ENCODE peak calls at places on chromosomes 13 and 19, in four cellular contexts. J, L, O and K are unnamed samples.

GRCh38 chr13:100887729-100888151 is 213.1 kb upstream of the TMTC4 start:
- DNase-seq in J (no peak), O (no peak), L (no peak), K (no peak)

GRCh38 chr19:45200614-45201013 is 22.0 kb downstream of the BLOC1S3 start:
- DNase-seq in J (peak; percentile 30), O (no peak), L (peak; percentile 33), K (peak; percentile 32)

GRCh38 chr13:48000559-48001126 is 430 bp downstream of the SUCLA2 start:
- DNase-seq in L (peak; percentile 20), O (peak; percentile 26), J (no peak), K (no peak)

GRCh38 chr19:8566855-8567254 is 10.4 kb downstream of the MYO1F start:
- DNase-seq in J (no peak), O (no peak), L (no peak), K (no peak)

GRCh38 chr19:15508035-15508710 is at the start of gene CYP4F22:
- DNase-seq in J (no peak), L (peak; percentile 18), O (no peak), K (no peak)

GRCh38 chr13:20882206-20882605 is 20.3 kb downstream of the XPO4 start:
- DNase-seq in L (no peak), J (no peak), O (no peak), K (no peak)

GRCh38 chr13:37476874-37477273 is 121.7 kb downstream of the POSTN start:
- DNase-seq in L (no peak), J (no peak), O (no peak), K (no peak)

GRCh38 chr13:103275079-103275478 is 208.9 kb upstream of the SLC10A2 start:
- DNase-seq in J (no peak), O (no peak), L (no peak), K (no peak)

GRCh38 chr19:58218899-58219298 is 9.8 kb upstream of the ZNF544 start:
- DNase-seq in L (peak; percentile 31), O (no peak), J (no peak), K (no peak)

GRCh38 chr13:51267581-51267980 is 45.4 kb downstream of the FAM124A start:
- DNase-seq in L (no peak), J (no peak), O (no peak), K (no peak)

GRCh38 chr13:88051746-88052482 is 380.7 kb downstream of the SLITRK5 start:
- DNase-seq in L (no peak), J (no peak), O (no peak), K (no peak)

GRCh38 chr19:41531438-41532311 is 44.3 kb upstream of the CEACAM21 start:
- DNase-seq in L (peak; percentile 75), J (peak; percentile 79), O (peak; percentile 87), K (no peak)

GRCh38 chr19:18488838-18489626 is 32.8 kb downstream of the ELL start:
- DNase-seq in J (no peak), L (peak; percentile 65), O (no peak), K (no peak)

GRCh38 chr13:23871616-23872220 is 17.5 kb downstream of the MIPEP start:
- DNase-seq in L (no peak), J (no peak), O (no peak), K (no peak)

GRCh38 chr19:46376241-46377153 is 29.6 kb downstream of the PPP5C start:
- DNase-seq in J (no peak), L (no peak), O (no peak), K (no peak)

GRCh38 chr19:46372901-46373572 is 26.1 kb downstream of the PPP5C start:
- DNase-seq in O (no peak), L (no peak), J (no peak), K (no peak)

GRCh38 chr19:46373573-46374359 is 26.9 kb downstream of the PPP5C start:
- DNase-seq in O (peak; percentile 83), J (no peak), L (no peak), K (no peak)

GRCh38 chr19:46371371-46371901 is 24.5 kb downstream of the PPP5C start:
- DNase-seq in L (no peak), J (no peak), O (no peak), K (no peak)

GRCh38 chr19:46374526-46375475 is 27.9 kb downstream of the PPP5C start:
- DNase-seq in J (no peak), O (no peak), L (no peak), K (no peak)
- H3K27ac ChIP-seq in J (peak overlapping the region; percentile 64), O (peak overlapping the region; percentile 75), L (no peak overlapping the region), K (no peak overlapping the region)

GRCh38 chr19:10690351-10690781 is 10.9 kb upstream of the QTRT1 start:
- DNase-seq in L (no peak), O (no peak), J (no peak), K (no peak)
- H3K27ac ChIP-seq in L (no peak overlapping the region), O (no peak overlapping the region), J (no peak overlapping the region), K (no peak overlapping the region)

DNA sequence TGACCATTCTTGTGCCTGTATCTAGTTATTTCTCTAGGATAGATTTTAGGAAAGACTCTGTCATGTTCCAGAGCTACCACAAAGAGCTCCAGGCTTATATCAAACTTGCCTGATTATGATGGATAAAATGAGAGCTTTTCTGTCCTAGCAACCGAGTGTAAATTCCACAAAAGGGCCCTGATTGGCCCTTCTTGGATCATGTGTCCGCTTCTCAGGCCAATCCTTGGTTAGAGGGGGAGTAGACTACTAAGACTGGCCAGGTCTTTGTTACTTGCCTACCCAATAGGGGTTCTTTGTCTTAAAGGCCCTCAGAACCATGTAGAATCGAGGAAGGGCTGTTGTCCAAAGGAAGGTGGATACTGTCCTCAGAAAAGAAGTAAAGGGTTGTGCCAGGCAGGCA is 2.4 kb downstream of the DHX34 start:
- DNase-seq in O (no peak), L (peak; percentile 66), J (no peak), K (no peak)
- H3K27ac ChIP-seq in O (no peak overlapping the region), L (peak overlapping the region; percentile 67), J (no peak overlapping the region), K (no peak overlapping the region)

DNA sequence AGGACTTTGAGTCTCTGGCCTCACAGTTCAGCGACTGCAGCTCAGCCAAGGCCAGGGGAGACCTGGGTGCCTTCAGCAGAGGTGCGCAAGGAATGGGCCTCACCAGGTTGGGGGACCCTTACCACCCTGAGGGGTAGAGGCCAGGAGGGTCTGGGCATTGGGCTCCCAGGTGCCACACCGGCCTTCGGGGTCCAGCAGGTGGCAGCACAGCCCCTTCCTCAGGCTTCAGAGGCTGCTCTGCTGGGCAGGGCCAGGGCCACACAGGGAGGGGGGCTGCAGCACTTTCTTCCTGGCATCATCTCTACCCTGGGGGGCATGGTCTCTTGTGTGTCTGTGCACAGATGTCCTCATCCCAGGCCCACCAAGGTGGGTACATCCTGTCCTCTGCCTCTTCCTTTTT is 12.9 kb downstream of the PIN1 start:
- DNase-seq in L (no peak), O (no peak), J (no peak), K (no peak)
- H3K27ac ChIP-seq in L (no peak overlapping the region), O (no peak overlapping the region), J (no peak overlapping the region), K (no peak overlapping the region)

GRCh38 chr19:34500656-34501120 is 19.1 kb downstream of the WTIP start:
- DNase-seq in L (peak; percentile 40), J (no peak), O (peak; percentile 19), K (no peak)
- H3K27ac ChIP-seq in L (no peak overlapping the region), J (peak overlapping the region; percentile 59), O (peak overlapping the region; percentile 20), K (no peak overlapping the region)

DNA sequence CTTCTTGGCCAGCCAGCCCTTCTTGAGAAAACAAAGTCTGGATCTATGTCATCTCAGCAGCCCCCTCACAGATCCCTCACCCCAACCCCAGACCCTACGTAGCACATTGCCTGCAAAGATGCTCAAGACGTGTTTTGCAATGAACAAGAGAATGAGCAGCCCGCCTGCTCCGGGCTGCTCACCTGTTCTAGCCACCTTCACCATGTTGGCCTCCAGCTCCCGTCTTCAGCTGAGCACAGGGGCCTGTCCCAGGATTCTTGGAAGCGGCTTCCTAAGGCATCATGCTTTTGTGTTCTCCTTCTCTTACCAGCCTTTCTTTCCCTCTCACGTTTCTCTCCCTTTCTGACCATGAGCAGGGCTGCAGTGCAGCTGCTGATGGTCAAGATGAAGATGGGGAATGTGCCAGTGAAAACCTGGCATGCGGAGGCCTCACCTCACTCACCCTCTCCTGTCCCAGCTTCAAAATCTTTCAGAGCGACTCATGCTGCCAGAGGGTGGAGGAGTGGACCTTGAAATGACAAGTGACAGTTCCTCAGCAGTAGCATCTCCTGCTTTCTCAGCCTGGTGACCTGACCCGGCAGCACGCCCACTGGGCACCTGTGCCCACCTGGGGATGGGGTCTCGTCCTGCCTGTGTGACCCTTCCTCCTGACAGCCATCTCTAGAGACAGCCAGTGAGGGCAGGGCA is 46.1 kb downstream of the RFX2 start:
- DNase-seq in J (peak; percentile 16), L (no peak), O (peak; percentile 20), K (no peak)
- H3K27ac ChIP-seq in J (peak overlapping the region; percentile 87), L (peak overlapping the region; percentile 14), O (peak overlapping the region; percentile 85), K (no peak overlapping the region)